ENCODE peak calls at places on chromosomes 4 and X, in six cellular contexts. B is uterus, U is B cell, W is progenitor cell of endocrine pancreas, V is kidney epithelial cell, S is left lung. I is an unnamed sample.

GRCh38 chr4:94978904-94979303 is 221.1 kb downstream of the BMPR1B start:
- DNase-seq in B (no peak), U (no peak), W (no peak), V (no peak), S (no peak), I (no peak)

GRCh38 chrX:15465896-15466651 is 27.1 kb downstream of the PIR start:
- DNase-seq in B (no peak), U (no peak), W (no peak), V (no peak), S (no peak), I (no peak)

GRCh38 chrX:14003028-14003427 is 26.7 kb downstream of the GEMIN8 start:
- DNase-seq in B (no peak), U (no peak), W (no peak), V (no peak), S (no peak), I (no peak)

GRCh38 chr4:30770049-30770549 is 49.9 kb downstream of the PCDH7 start:
- DNase-seq in B (no peak), U (no peak), W (no peak), V (peak; percentile 44), S (no peak), I (no peak)

GRCh38 chrX:81259714-81260395 is 58.0 kb downstream of the SH3BGRL start:
- DNase-seq in B (no peak), U (no peak), W (no peak), V (no peak), S (no peak), I (no peak)

GRCh38 chr4:65538571-65538970 is 131.7 kb downstream of the EPHA5 start:
- DNase-seq in B (no peak), U (no peak), W (no peak), V (no peak), S (no peak), I (no peak)

GRCh38 chr4:83207497-83208105 is 77.0 kb downstream of the COQ2 start:
- DNase-seq in B (no peak), U (no peak), W (no peak), V (peak; percentile 61), S (no peak), I (no peak)

GRCh38 chr4:5206391-5206790 is 155.1 kb downstream of the STK32B start:
- DNase-seq in B (peak; percentile 60), U (no peak), W (no peak), V (peak; percentile 61), S (no peak), I (no peak)

GRCh38 chr4:184359905-184360304 is 114.4 kb downstream of the IRF2 start:
- DNase-seq in B (no peak), U (no peak), W (no peak), V (no peak), S (no peak), I (no peak)

GRCh38 chr4:113682730-113683129 is 78.8 kb downstream of the CAMK2D start:
- DNase-seq in B (no peak), U (no peak), W (no peak), V (no peak), S (no peak), I (no peak)

GRCh38 chr4:47741200-47741599 is 96.7 kb downstream of the CORIN start:
- DNase-seq in B (no peak), U (no peak), W (no peak), V (peak; percentile 5), S (no peak), I (no peak)

GRCh38 chrX:28665778-28666177 is 78.5 kb downstream of the IL1RAPL1 start:
- DNase-seq in B (no peak), U (no peak), W (no peak), V (no peak), S (no peak), I (no peak)

GRCh38 chrX:26822448-26822847 is 606.5 kb downstream of the MAGEB5 start:
- DNase-seq in B (no peak), U (no peak), W (no peak), V (no peak), S (no peak), I (no peak)

GRCh38 chr4:77433102-77433733 is 172.4 kb upstream of the CXCL13 start:
- DNase-seq in B (no peak), U (peak; percentile 44), W (no peak), V (peak; percentile 23), S (no peak), I (no peak)

GRCh38 chr4:26912810-26913209 is 52.2 kb downstream of the STIM2 start:
- DNase-seq in B (no peak), U (no peak), W (no peak), V (no peak), S (peak; percentile 28), I (peak; percentile 24)

GRCh38 chr4:57442834-57443291 is 332.7 kb upstream of the IGFBP7 start:
- DNase-seq in B (no peak), U (no peak), W (peak; percentile 39), V (no peak), S (no peak), I (no peak)

GRCh38 chr4:165378763-165379631 is at the start of gene CPE:
- DNase-seq in B (peak; percentile 77), U (peak; percentile 71), W (peak; percentile 82), V (no peak), S (peak; percentile 89), I (peak; percentile 25)

GRCh38 chr4:69849969-69850368 is 10.0 kb downstream of the SULT1E1 start:
- DNase-seq in B (no peak), U (no peak), W (no peak), V (no peak), S (no peak), I (no peak)

GRCh38 chr4:87527446-87528240 is 1.5 kb downstream of the SPARCL1 start:
- DNase-seq in B (peak; percentile 50), U (no peak), W (no peak), V (no peak), S (no peak), I (no peak)

GRCh38 chr4:123260429-123261052 is 136.1 kb upstream of the SPRY1 start:
- DNase-seq in B (no peak), U (no peak), W (no peak), V (no peak), S (no peak), I (no peak)

GRCh38 chr4:28357985-28358384 is 1497.3 kb downstream of the STIM2 start:
- DNase-seq in B (no peak), U (no peak), W (no peak), V (no peak), S (no peak), I (no peak)

GRCh38 chr4:119028296-119028695 is 107.3 kb upstream of the MYOZ2 start:
- DNase-seq in B (no peak), U (no peak), W (no peak), V (no peak), S (no peak), I (no peak)

GRCh38 chr4:151169223-151169622 is 69.8 kb downstream of the RPS3A start:
- DNase-seq in B (peak; percentile 83), U (no peak), W (no peak), V (peak; percentile 67), S (no peak), I (no peak)

GRCh38 chrX:42176790-42177189 is 253.4 kb upstream of the CASK start:
- DNase-seq in B (no peak), U (no peak), W (no peak), V (no peak), S (no peak), I (no peak)

GRCh38 chrX:13369541-13370140 is 49.8 kb upstream of the ATXN3L start:
- DNase-seq in B (no peak), U (no peak), W (no peak), V (no peak), S (no peak), I (no peak)

DNA sequence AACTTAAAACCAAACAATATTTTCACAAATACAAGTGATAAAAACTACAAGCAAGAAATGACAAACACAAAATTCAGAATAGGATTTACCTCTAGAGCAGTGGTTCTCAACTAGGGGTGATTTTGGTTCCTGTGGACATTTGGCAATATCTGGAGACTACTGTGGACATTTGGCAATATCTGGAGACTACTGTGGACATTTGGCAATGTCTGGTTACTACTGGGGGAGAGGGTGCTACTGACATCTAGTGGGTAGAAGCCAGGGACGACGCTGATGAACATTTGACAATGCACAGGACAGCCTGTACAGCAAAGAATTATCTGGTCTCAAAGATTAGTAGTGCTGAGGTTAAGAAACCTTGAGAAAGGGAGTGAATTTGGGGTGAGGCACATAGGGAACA is 169.8 kb downstream of the CLCN4 start:
- DNase-seq in B (no peak), U (peak; percentile 8), W (no peak), V (no peak), S (no peak), I (no peak)
- TF ChIP-seq CTCF in B (no peak), U (no peak), W (no peak), V (no peak), S (no peak), I (no peak)

DNA sequence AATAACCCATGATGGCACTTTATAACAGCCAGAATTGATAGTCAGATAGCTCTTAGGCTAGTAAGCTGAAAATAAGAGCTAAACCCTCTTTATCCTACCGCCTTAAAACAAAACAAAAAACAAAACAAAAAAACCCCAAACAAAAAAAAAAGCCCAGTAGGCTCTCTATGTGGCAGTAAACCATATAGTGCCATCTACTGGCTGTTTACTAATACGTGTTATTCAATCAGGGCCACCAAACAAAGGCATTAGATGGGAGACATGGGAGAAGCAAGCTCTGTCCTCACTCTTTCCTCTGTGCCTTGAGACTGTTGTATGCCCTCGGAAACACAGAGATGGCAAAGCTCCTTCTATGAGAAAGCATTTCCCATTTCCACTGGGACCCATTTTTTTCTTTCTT is 148.8 kb upstream of the MID1 start:
- DNase-seq in B (no peak), U (peak; percentile 6), W (no peak), V (no peak), S (no peak), I (no peak)
- TF ChIP-seq CTCF in B (peak; percentile 31), U (peak; percentile 53), W (peak; percentile 49), V (peak; percentile 52), S (peak; percentile 17), I (no peak)

GRCh38 chrX:154093965-154094364 is 3.6 kb downstream of the MECP2 start:
- DNase-seq in B (no peak), U (no peak), W (no peak), V (no peak), S (no peak), I (no peak)

GRCh38 chrX:154090731-154091130 is 6.8 kb downstream of the MECP2 start:
- DNase-seq in B (no peak), U (no peak), W (no peak), V (no peak), S (no peak), I (no peak)

GRCh38 chrX:154091678-154092077 is 5.8 kb downstream of the MECP2 start:
- DNase-seq in B (no peak), U (no peak), W (no peak), V (no peak), S (no peak), I (no peak)

GRCh38 chrX:154094833-154095232 is 2.7 kb downstream of the MECP2 start:
- DNase-seq in B (no peak), U (no peak), W (no peak), V (no peak), S (no peak), I (no peak)

DNA sequence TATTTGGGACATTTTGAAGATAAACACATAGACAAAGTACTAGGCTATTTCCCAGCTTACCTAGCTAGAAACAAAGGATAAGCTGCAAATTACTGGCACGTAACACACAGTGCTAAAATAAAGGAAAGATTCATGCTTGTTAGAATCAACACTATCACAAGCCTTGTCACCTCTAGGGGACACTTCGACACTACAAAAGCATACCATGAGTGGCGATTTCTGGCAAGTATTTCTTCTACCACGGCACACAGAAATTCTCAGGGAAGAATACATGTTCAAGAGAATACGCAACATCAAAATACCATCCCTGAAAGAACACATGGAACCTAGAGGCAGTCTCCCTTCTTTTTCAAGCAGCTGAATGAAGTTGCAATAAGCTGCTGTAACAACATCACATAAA is 5.1 kb downstream of the MECP2 start:
- DNase-seq in B (no peak), U (no peak), W (no peak), V (no peak), S (no peak), I (no peak)
- TF ChIP-seq CTCF in B (no peak), U (no peak), W (no peak), V (no peak), S (no peak), I (no peak)

GRCh38 chr4:44425614-44426208 is 22.9 kb downstream of the KCTD8 start:
- DNase-seq in B (no peak), U (no peak), W (no peak), V (no peak), S (no peak), I (no peak)
- TF ChIP-seq CTCF in B (no peak), U (no peak), W (peak; percentile 57), V (peak; percentile 33), S (no peak), I (no peak)

I was measured in natural killer cell.